ENCODE peak calls at places on chromosomes 16 and 17, in nine cellular contexts. V, N, D, T, R, M, L, F and G are unnamed samples.

GRCh38 chr17:50079334-50080095 is 15.6 kb upstream of the PDK2 start:
- DNase-seq in V (no peak), N (no peak), D (no peak), T (no peak), R (no peak), M (peak), L (no peak), F (peak), G (peak)

GRCh38 chr16:86880316-86881117 is 302.2 kb downstream of the FOXL1 start:
- DNase-seq in V (no peak), N (no peak), D (no peak), T (no peak), R (no peak), M (no peak), L (no peak), F (no peak), G (no peak)

GRCh38 chr16:10888320-10888937 is 11.4 kb downstream of the CIITA start:
- DNase-seq in V (no peak), N (no peak), D (no peak), T (no peak), R (no peak), M (no peak), L (no peak), F (no peak), G (no peak)

GRCh38 chr16:5056347-5056746 is 9.4 kb downstream of the C16orf89 start:
- DNase-seq in V (no peak), N (peak), D (no peak), T (no peak), R (peak), M (no peak), L (no peak), F (peak), G (peak)

GRCh38 chr17:63450551-63450950 is 4.4 kb upstream of the CYB561 start:
- DNase-seq in V (no peak), N (no peak), D (no peak), T (peak), R (no peak), M (no peak), L (no peak), F (no peak), G (no peak)

GRCh38 chr16:24511174-24511573 is 28.2 kb upstream of the RBBP6 start:
- DNase-seq in V (no peak), N (no peak), D (no peak), T (no peak), R (no peak), M (no peak), L (no peak), F (no peak), G (no peak)

GRCh38 chr17:81909966-81910839 is 996 bp downstream of the PCYT2 start:
- DNase-seq in V (no peak), N (no peak), D (no peak), T (peak), R (no peak), M (no peak), L (peak), F (no peak), G (no peak)

GRCh38 chr17:81514735-81515529 is 2.3 kb upstream of the ACTG1 start:
- DNase-seq in V (peak), N (peak), D (peak), T (peak), R (peak), M (peak), L (peak), F (peak), G (peak)

GRCh38 chr16:67173808-67174705 is 3.7 kb downstream of the NOL3 start:
- DNase-seq in V (peak), N (peak), D (peak), T (peak), R (peak), M (peak), L (peak), F (peak), G (peak)

GRCh38 chr17:10598620-10599019 is 49.2 kb upstream of the MYH2 start:
- DNase-seq in V (no peak), N (no peak), D (no peak), T (no peak), R (no peak), M (no peak), L (no peak), F (no peak), G (no peak)

GRCh38 chr16:73047536-73048291 is at the start of gene ZFHX3:
- DNase-seq in V (peak), N (peak), D (peak), T (peak), R (peak), M (peak), L (no peak), F (no peak), G (peak)